ENCODE peak calls at places on chromosome 18, in ten cellular contexts. W is astrocyte; G is endodermal cell; K is stomach; Q is effector memory CD4-positive, alpha-beta T cell; J is PC-3; N is bronchial epithelial cell; F is tibial artery; S is MG63; P is GM23248. D is an unnamed sample.
A peak's percentile ranks its signal among the peaks of the same experiment; 100 is the strongest.

GRCh38 chr18:76405761-76406356 is 89.2 kb downstream of the ZNF516 start:
- DNase-seq in W (no peak), J (peak; percentile 67), G (peak; percentile 91), K (peak; percentile 63), Q (no peak), F (no peak), N (no peak), P (peak; percentile 37), S (peak; percentile 32), D (peak; percentile 27)

GRCh38 chr18:33669589-33669988 is 91.6 kb downstream of the ASXL3 start:
- DNase-seq in N (no peak), G (no peak), W (no peak), K (no peak), F (no peak), Q (no peak), J (no peak), P (no peak), S (no peak), D (no peak)

GRCh38 chr18:76426738-76427305 is 68.2 kb downstream of the ZNF516 start:
- DNase-seq in J (peak; percentile 40), P (peak; percentile 58), W (no peak), G (peak; percentile 94), K (peak; percentile 40), F (no peak), Q (no peak), S (no peak), N (no peak), D (no peak)

GRCh38 chr18:79916546-79917350 is 34.7 kb downstream of the SLC66A2 start:
- DNase-seq in W (no peak), G (peak; percentile 32), K (peak; percentile 15), N (no peak), Q (no peak), J (no peak), P (no peak), F (peak; percentile 46), S (no peak), D (no peak)

GRCh38 chr18:12868576-12868975 is 15.5 kb downstream of the PTPN2 start:
- DNase-seq in W (no peak), N (no peak), S (no peak), J (no peak), G (no peak), P (no peak), Q (no peak), K (no peak), F (no peak), D (no peak)

GRCh38 chr18:12862467-12862866 is 21.6 kb downstream of the PTPN2 start:
- DNase-seq in P (no peak), J (peak; percentile 82), K (peak; percentile 35), G (peak; percentile 96), Q (no peak), S (no peak), N (peak; percentile 77), W (peak; percentile 36), F (no peak), D (peak; percentile 85)

GRCh38 chr18:76524900-76525698 is 30.1 kb upstream of the ZNF516 start:
- DNase-seq in J (no peak), K (no peak), W (peak; percentile 56), N (peak; percentile 55), P (peak; percentile 89), Q (no peak), G (no peak), S (no peak), F (no peak), D (peak; percentile 37)

GRCh38 chr18:79792096-79792987 is 5.4 kb upstream of the KCNG2 start:
- DNase-seq in G (no peak), F (no peak), J (no peak), P (no peak), N (no peak), W (no peak), Q (no peak), S (no peak), K (no peak), D (no peak)

GRCh38 chr18:76494541-76495403 is at the start of gene ZNF516:
- DNase-seq in Q (no peak), G (peak; percentile 77), P (peak; percentile 79), S (peak; percentile 6), J (no peak), F (no peak), K (peak; percentile 45), W (peak; percentile 33), N (no peak), D (no peak)

GRCh38 chr18:12304351-12305210 is 3.5 kb upstream of the TUBB6 start:
- DNase-seq in J (peak; percentile 93), P (no peak), F (peak; percentile 54), K (peak; percentile 58), S (peak; percentile 23), G (no peak), W (peak; percentile 49), N (peak; percentile 90), Q (no peak), D (peak; percentile 77)

GRCh38 chr18:72160504-72161445 is 383.4 kb downstream of the CBLN2 start:
- DNase-seq in N (peak; percentile 33), P (no peak), K (no peak), S (no peak), W (no peak), G (no peak), Q (no peak), J (peak; percentile 6), F (no peak), D (no peak)

GRCh38 chr18:7897119-7897518 is 330.0 kb downstream of the PTPRM start:
- DNase-seq in G (no peak), J (no peak), W (no peak), Q (no peak), S (no peak), K (no peak), F (peak; percentile 68), N (no peak), P (no peak), D (no peak)

GRCh38 chr18:46719388-46719787 is 37.5 kb downstream of the ST8SIA5 start:
- DNase-seq in K (no peak), G (peak; percentile 12), P (peak; percentile 20), N (no peak), Q (no peak), S (peak; percentile 8), J (no peak), F (no peak), W (no peak), D (no peak)

GRCh38 chr18:35075132-35075531 is 33.9 kb downstream of the MAPRE2 start:
- DNase-seq in K (no peak), F (no peak), P (no peak), W (no peak), N (no peak), S (no peak), J (no peak), Q (no peak), G (no peak), D (no peak)

DNA sequence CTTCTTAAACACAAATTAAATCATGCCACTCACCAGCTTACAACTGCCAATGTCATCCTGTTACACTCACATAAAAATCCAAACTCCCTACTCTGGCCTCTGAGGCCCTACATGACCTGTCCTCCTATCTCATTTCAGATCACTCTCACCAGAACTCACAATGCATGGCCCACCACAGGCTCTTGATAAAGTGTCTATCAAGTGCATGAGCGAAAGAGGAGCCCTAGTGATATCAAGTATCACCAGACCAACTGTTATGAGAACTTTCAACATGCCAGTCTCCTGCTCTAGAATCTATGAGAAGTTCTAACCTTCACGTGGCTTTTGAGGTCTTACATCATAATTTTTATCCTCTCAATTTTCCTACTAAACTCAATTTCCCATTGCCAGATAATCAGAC is 76.4 kb upstream of the CD226 start:
- DNase-seq in P (no peak), W (no peak), N (no peak), G (no peak), F (no peak), K (no peak), S (no peak), J (no peak), Q (no peak), D (no peak)
- H3K36me3 ChIP-seq in P (peaks cover 43% of the 10 kb centered on the region), W (no peaks in the 10 kb centered on the region), N (peaks cover 13% of the 10 kb centered on the region), G (peaks cover 5% of the 10 kb centered on the region), F (peaks cover 54% of the 10 kb centered on the region), K (peaks cover 37% of the 10 kb centered on the region), S (peaks cover 14% of the 10 kb centered on the region), J (peaks cover 16% of the 10 kb centered on the region), Q (no peaks in the 10 kb centered on the region), D (peaks cover 63% of the 10 kb centered on the region)

GRCh38 chr18:70321616-70322015 is 32.8 kb downstream of the SOCS6 start:
- DNase-seq in J (peak; percentile 17), F (no peak), K (no peak), N (no peak), G (no peak), P (no peak), W (no peak), Q (no peak), S (no peak), D (no peak)
- H3K36me3 ChIP-seq in J (peaks cover 18% of the 10 kb centered on the region), F (peaks cover 18% of the 10 kb centered on the region), K (peaks cover 19% of the 10 kb centered on the region), N (peaks cover 11% of the 10 kb centered on the region), G (peaks cover 37% of the 10 kb centered on the region), P (peaks cover 20% of the 10 kb centered on the region), W (peaks cover 11% of the 10 kb centered on the region), Q (no peaks in the 10 kb centered on the region), S (peaks cover 28% of the 10 kb centered on the region), D (peaks cover 16% of the 10 kb centered on the region)

GRCh38 chr18:55385770-55386169 is 202.2 kb downstream of the TCF4 start:
- DNase-seq in P (no peak), W (no peak), N (no peak), K (no peak), G (no peak), S (no peak), F (no peak), Q (no peak), J (no peak), D (peak; percentile 48)

GRCh38 chr18:55395811-55396210 is 192.2 kb downstream of the TCF4 start:
- DNase-seq in K (no peak), Q (no peak), P (no peak), W (no peak), F (no peak), N (no peak), J (no peak), S (no peak), G (no peak), D (no peak)

GRCh38 chr18:55387139-55387984 is 200.6 kb downstream of the TCF4 start:
- DNase-seq in J (no peak), P (no peak), F (no peak), N (no peak), S (no peak), G (no peak), K (no peak), W (peak; percentile 30), Q (no peak), D (no peak)

GRCh38 chr18:55386545-55386944 is 201.4 kb downstream of the TCF4 start:
- DNase-seq in N (no peak), G (no peak), Q (no peak), S (no peak), K (no peak), F (no peak), P (no peak), J (no peak), W (no peak), D (no peak)

DNA sequence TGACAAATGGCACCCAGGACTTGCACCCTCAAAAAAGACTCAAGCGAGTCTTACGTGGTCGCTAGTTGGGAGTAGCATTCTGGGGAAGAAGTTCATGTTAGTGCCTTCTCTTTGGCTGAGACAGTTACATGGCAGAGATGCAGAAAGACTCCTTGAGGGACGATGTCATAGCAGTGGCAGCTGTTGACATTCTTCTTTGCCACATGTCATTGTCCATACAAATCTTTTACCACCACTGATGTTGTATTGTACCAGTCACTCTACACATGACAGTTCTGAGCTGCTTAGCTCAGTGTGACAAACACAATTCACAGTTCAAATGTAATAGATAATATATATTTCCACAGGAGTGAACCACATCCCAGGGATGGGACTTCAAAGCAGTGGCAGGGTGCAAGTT is 197.1 kb downstream of the TCF4 start:
- DNase-seq in S (no peak), K (no peak), F (no peak), P (no peak), J (no peak), Q (no peak), G (no peak), W (no peak), N (no peak), D (no peak)
- H3K36me3 ChIP-seq in S (no peaks in the 10 kb centered on the region), K (no peaks in the 10 kb centered on the region), F (no peaks in the 10 kb centered on the region), P (no peaks in the 10 kb centered on the region), J (no peaks in the 10 kb centered on the region), Q (no peaks in the 10 kb centered on the region), G (no peaks in the 10 kb centered on the region), W (no peaks in the 10 kb centered on the region), N (no peaks in the 10 kb centered on the region), D (no peaks in the 10 kb centered on the region)

GRCh38 chr18:30245756-30246515 is 796.6 kb downstream of the DSC3 start:
- DNase-seq in N (no peak), G (no peak), S (no peak), W (peak; percentile 19), F (no peak), K (no peak), J (peak; percentile 7), P (no peak), Q (no peak), D (no peak)
- H3K36me3 ChIP-seq in N (no peaks in the 10 kb centered on the region), G (no peaks in the 10 kb centered on the region), S (no peaks in the 10 kb centered on the region), W (no peaks in the 10 kb centered on the region), F (no peaks in the 10 kb centered on the region), K (no peaks in the 10 kb centered on the region), J (no peaks in the 10 kb centered on the region), P (no peaks in the 10 kb centered on the region), Q (no peaks in the 10 kb centered on the region), D (no peaks in the 10 kb centered on the region)